ENCODE peak calls at places on chromosomes 11 and 22, in seven cellular contexts. L is dorsolateral prefrontal cortex, P is AG10803, I is fibroblast of mammary gland, W is BJ, E is MM.1S, F is mammary epithelial cell. G is an unnamed sample.

GRCh38 chr11:63680842-63681207 is 475 bp upstream of the RTN3 start:
- DNase-seq in L (peak), P (no peak), I (peak), W (no peak), E (no peak), F (peak), G (no peak)

GRCh38 chr11:91700854-91701253 is 523.8 kb upstream of the FAT3 start:
- DNase-seq in L (no peak), P (no peak), I (no peak), W (no peak), E (no peak), F (no peak), G (no peak)

GRCh38 chr22:46846154-46846831 is 83.8 kb downstream of the TBC1D22A start:
- DNase-seq in L (no peak), P (no peak), I (peak), W (no peak), E (no peak), F (peak), G (no peak)

GRCh38 chr11:74770456-74770855 is 21.8 kb downstream of the RNF169 start:
- DNase-seq in L (no peak), P (no peak), I (no peak), W (no peak), E (no peak), F (no peak), G (no peak)

GRCh38 chr11:95469268-95469667 is 238.3 kb upstream of the SESN3 start:
- DNase-seq in L (no peak), P (peak), I (peak), W (no peak), E (no peak), F (peak), G (no peak)

GRCh38 chr11:34944692-34945091 is 28.3 kb downstream of the PDHX start:
- DNase-seq in L (no peak), P (no peak), I (no peak), W (no peak), E (no peak), F (no peak), G (no peak)

GRCh38 chr11:19393941-19394340 is 153.2 kb upstream of the E2F8 start:
- DNase-seq in L (no peak), P (peak), I (peak), W (no peak), E (no peak), F (no peak), G (no peak)

GRCh38 chr11:69647349-69647748 is 6.4 kb downstream of the CCND1 start:
- DNase-seq in L (no peak), P (no peak), I (no peak), W (no peak), E (no peak), F (no peak), G (no peak)

GRCh38 chr11:118051611-118052461 is 25.0 kb upstream of the TMPRSS4 start:
- DNase-seq in L (no peak), P (no peak), I (no peak), W (no peak), E (peak), F (no peak), G (no peak)

GRCh38 chr11:73323464-73323863 is 15.4 kb downstream of the ARHGEF17 start:
- DNase-seq in L (no peak), P (peak), I (peak), W (no peak), E (no peak), F (no peak), G (no peak)

GRCh38 chr11:7977251-7977917 is 9.8 kb upstream of the EIF3F start:
- DNase-seq in L (no peak), P (peak), I (peak), W (peak), E (no peak), F (peak), G (no peak)

GRCh38 chr11:93807980-93808379 is 23.9 kb downstream of the MED17 start:
- DNase-seq in L (no peak), P (no peak), I (no peak), W (no peak), E (no peak), F (no peak), G (no peak)

GRCh38 chr11:76614471-76615183 is 55.9 kb downstream of the LRRC32 start:
- DNase-seq in L (peak), P (peak), I (peak), W (no peak), E (no peak), F (no peak), G (no peak)

GRCh38 chr11:132439711-132440300 is 1069.4 kb downstream of the NTM start:
- DNase-seq in L (no peak), P (peak), I (no peak), W (no peak), E (no peak), F (no peak), G (no peak)

GRCh38 chr22:23583836-23584235 is 3.7 kb upstream of the IGLL1 start:
- DNase-seq in L (no peak), P (no peak), I (no peak), W (no peak), E (no peak), F (no peak), G (no peak)

GRCh38 chr11:120170741-120171261 is 32.9 kb upstream of the TRIM29 start:
- DNase-seq in L (no peak), P (no peak), I (no peak), W (no peak), E (no peak), F (no peak), G (no peak)

GRCh38 chr22:36149464-36149863 is 11.1 kb downstream of the APOL3 start:
- DNase-seq in L (no peak), P (peak), I (peak), W (no peak), E (no peak), F (peak), G (no peak)

GRCh38 chr11:107017433-107018227 is 646 bp downstream of the GUCY1A2 start:
- DNase-seq in L (peak), P (peak), I (peak), W (no peak), E (peak), F (no peak), G (peak)

GRCh38 chr11:108204376-108204775 is 18.1 kb downstream of the NPAT start:
- DNase-seq in L (no peak), P (no peak), I (no peak), W (no peak), E (no peak), F (no peak), G (no peak)

GRCh38 chr11:71437879-71438278 is 10.3 kb downstream of the DHCR7 start:
- DNase-seq in L (no peak), P (no peak), I (no peak), W (no peak), E (no peak), F (no peak), G (no peak)

GRCh38 chr22:17846326-17846992 is 72.2 kb upstream of the BID start:
- DNase-seq in L (no peak), P (peak), I (peak), W (no peak), E (no peak), F (no peak), G (no peak)

GRCh38 chr11:9916480-9916879 is 252.6 kb downstream of the SWAP70 start:
- DNase-seq in L (no peak), P (no peak), I (no peak), W (no peak), E (no peak), F (no peak), G (no peak)

GRCh38 chr11:23540101-23540561 is 679.9 kb upstream of the CCDC179 start:
- DNase-seq in L (no peak), P (peak), I (peak), W (no peak), E (peak), F (peak), G (no peak)

GRCh38 chr11:70048279-70049024 is 29.7 kb upstream of the ANO1 start:
- DNase-seq in L (no peak), P (no peak), I (no peak), W (no peak), E (no peak), F (no peak), G (no peak)

GRCh38 chr22:37626144-37626543 is 13.3 kb upstream of the SH3BP1 start:
- DNase-seq in L (no peak), P (peak), I (peak), W (no peak), E (no peak), F (no peak), G (no peak)

GRCh38 chr11:31417357-31417756 is 47.7 kb downstream of the DNAJC24 start:
- DNase-seq in L (no peak), P (no peak), I (no peak), W (no peak), E (no peak), F (no peak), G (no peak)

GRCh38 chr11:27998552-27998951 is 109.4 kb downstream of the KIF18A start:
- DNase-seq in L (no peak), P (no peak), I (no peak), W (no peak), E (no peak), F (peak), G (no peak)

GRCh38 chr11:129589190-129589589 is 213.5 kb downstream of the BARX2 start:
- DNase-seq in L (no peak), P (no peak), I (no peak), W (no peak), E (no peak), F (no peak), G (no peak)

GRCh38 chr22:20096574-20097420 is 16.8 kb downstream of the DGCR8 start:
- DNase-seq in L (no peak), P (no peak), I (no peak), W (no peak), E (no peak), F (no peak), G (no peak)

GRCh38 chr11:78138694-78139421 is 568 bp downstream of the ALG8 start:
- DNase-seq in L (no peak), P (no peak), I (peak), W (no peak), E (peak), F (peak), G (no peak)

GRCh38 chr22:24423519-24424000 is 3.8 kb upstream of the ADORA2A start:
- DNase-seq in L (peak), P (no peak), I (no peak), W (no peak), E (peak), F (no peak), G (peak)

GRCh38 chr22:28435271-28435825 is 244.3 kb downstream of the TTC28 start:
- DNase-seq in L (no peak), P (no peak), I (no peak), W (no peak), E (no peak), F (peak), G (no peak)

GRCh38 chr11:107696140-107696539 is 15.7 kb downstream of the SLN start:
- DNase-seq in L (no peak), P (peak), I (peak), W (peak), E (no peak), F (peak), G (no peak)

GRCh38 chr11:15673408-15673811 is 558.7 kb downstream of the INSC start:
- DNase-seq in L (no peak), P (no peak), I (no peak), W (no peak), E (no peak), F (peak), G (no peak)

GRCh38 chr22:49976439-49977175 is 16.0 kb downstream of the PIM3 start:
- DNase-seq in L (peak), P (no peak), I (no peak), W (no peak), E (no peak), F (no peak), G (no peak)

GRCh38 chr11:73335204-73335923 is 27.3 kb downstream of the ARHGEF17 start:
- DNase-seq in L (peak), P (peak), I (peak), W (no peak), E (peak), F (peak), G (peak)

GRCh38 chr11:33208150-33208549 is 46.9 kb upstream of the CSTF3 start:
- DNase-seq in L (no peak), P (no peak), I (no peak), W (no peak), E (no peak), F (no peak), G (no peak)

GRCh38 chr22:35627267-35628041 is 10.3 kb upstream of the MB start:
- DNase-seq in L (peak), P (peak), I (peak), W (peak), E (peak), F (peak), G (no peak)

GRCh38 chr11:75760710-75761493 is 7.7 kb upstream of the DGAT2 start:
- DNase-seq in L (no peak), P (peak), I (peak), W (no peak), E (no peak), F (peak), G (no peak)

GRCh38 chr11:103091441-103091809 is 535 bp downstream of the DCUN1D5 start:
- DNase-seq in L (peak), P (no peak), I (peak), W (no peak), E (peak), F (peak), G (peak)

DNA sequence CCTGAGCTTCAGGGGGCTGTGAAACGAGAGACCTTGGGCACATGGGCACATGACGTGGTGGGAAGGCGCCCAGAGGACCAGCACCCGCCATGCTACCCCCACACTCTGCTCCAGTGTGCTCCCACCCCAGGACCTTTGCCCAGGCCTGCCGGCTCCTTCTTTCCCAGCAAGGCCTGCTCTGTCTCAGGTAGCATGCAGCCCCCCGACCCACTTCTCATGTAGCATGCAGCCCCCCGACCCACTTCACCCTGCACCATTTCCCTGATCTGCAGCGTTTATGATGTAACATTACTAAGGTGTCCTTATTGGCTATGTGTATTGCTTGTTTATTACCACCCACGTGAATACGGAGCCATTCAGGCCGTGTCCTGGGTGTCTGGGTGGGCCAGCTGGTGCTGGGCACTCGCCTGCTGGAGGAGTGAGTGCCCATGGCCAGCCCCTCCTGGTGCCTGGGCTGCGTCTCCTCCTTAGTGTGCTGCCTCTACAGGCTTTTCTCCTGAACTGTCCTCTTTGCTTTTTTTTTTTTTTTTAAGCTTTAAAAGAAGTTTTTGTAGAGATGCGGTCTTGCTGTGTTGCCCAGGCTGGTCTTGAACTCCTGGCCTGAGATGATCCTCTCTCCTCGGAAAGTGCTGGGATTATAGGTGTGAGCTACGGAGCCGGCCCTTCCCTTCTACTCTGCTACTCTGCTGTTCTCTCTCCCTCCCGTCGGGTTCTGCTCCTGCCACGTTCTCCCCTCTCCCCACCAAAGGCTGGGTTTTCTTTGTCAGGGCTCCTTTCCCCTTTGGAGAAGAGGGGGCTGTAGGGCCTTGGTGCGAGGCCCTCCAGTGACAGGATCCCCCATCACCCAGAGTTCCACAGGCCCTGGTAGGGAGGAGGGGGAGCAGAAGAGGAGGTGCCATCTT is 29.4 kb downstream of the LRP5 start:
- DNase-seq in L (no peak), P (no peak), I (no peak), W (no peak), E (no peak), F (no peak), G (no peak)
- TF ChIP-seq CTCF in L (no peak), P (peak), I (peak), W (no peak), E (no peak), F (peak), G (no peak)

DNA sequence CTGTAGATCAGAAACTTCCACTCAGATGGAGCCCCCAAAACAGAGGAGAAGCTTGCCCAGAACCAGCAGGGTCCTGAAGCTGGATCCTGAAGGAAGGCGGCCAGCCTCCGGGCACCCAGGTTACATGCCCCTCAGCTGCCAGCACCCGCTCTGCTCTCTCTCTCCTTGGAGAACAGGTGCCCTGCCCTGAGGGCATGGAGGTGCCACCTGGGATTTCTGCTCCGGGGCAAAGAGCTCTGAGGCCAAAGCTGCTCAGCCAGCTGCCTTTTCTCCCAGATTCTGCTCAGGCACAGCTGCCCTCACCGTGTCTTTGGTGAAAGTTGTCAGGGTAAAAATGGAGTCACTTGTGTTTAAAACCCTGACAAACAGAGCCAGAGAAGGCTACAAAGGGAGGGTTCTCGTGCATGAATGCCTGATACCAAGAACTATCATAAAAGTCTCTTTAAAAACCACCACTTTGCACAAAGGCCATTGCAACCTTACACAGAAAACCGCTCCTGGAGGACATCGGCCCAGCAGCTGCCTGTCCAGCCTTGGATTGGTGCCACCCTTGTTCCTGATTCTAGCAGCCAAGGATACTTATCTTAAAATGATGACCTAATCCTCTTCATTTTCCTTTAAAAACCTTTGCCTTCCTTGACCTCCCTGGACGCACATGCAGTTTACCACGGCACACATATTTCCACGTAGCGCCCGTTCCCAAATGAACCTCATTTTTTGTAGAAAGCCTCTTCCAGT is 140.0 kb downstream of the CACNA1I start:
- DNase-seq in L (no peak), P (no peak), I (no peak), W (no peak), E (no peak), F (no peak), G (no peak)
- TF ChIP-seq CTCF in L (no peak), P (no peak), I (no peak), W (no peak), E (no peak), F (no peak), G (no peak)

GRCh38 chr11:471468-472145 is 21.5 kb downstream of the PTDSS2 start:
- DNase-seq in L (no peak), P (no peak), I (no peak), W (no peak), E (no peak), F (no peak), G (no peak)

GRCh38 chr11:468493-468892 is 18.4 kb downstream of the PTDSS2 start:
- DNase-seq in L (no peak), P (no peak), I (no peak), W (no peak), E (no peak), F (no peak), G (no peak)

GRCh38 chr11:468036-468435 is 18.0 kb downstream of the PTDSS2 start:
- DNase-seq in L (no peak), P (no peak), I (no peak), W (no peak), E (no peak), F (no peak), G (no peak)

GRCh38 chr11:472272-472671 is 22.2 kb downstream of the PTDSS2 start:
- DNase-seq in L (no peak), P (no peak), I (no peak), W (no peak), E (no peak), F (no peak), G (no peak)

GRCh38 chr11:469684-470667 is 19.9 kb downstream of the PTDSS2 start:
- DNase-seq in L (peak), P (peak), I (peak), W (no peak), E (no peak), F (no peak), G (no peak)
- TF ChIP-seq CTCF in L (peak), P (peak), I (peak), W (peak), E (no peak), F (no peak), G (no peak)

DNA sequence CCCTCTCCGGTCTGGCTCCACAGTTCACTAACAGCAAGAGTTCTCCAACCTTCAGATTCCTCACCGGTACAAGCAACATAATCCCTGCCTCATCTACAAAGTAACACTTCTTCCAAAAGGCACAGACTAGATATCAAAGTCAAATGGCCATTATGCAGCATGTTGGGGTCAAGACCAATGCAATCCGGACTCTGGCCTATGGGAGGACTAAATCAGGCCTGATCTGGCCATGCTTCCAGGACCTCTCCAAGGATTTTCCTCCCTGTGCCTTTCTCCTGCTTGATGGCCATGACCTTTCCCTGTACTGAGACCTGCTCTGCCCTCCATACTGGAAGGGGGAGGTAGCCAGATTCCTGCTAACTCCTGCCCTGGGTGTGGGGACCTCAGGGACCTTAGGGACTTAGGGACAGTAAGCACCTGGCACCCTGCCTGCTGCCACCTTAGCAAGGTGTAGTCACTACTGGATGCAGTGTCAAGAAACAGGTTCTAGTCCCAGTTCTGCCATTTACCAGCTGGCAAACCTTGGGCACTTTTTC is 6.7 kb downstream of the TBC1D10A start:
- DNase-seq in L (no peak), P (no peak), I (no peak), W (no peak), E (no peak), F (no peak), G (no peak)
- TF ChIP-seq CTCF in L (no peak), P (no peak), I (no peak), W (no peak), E (no peak), F (no peak), G (no peak)

GRCh38 chr11:115005663-115006062 is 327.3 kb downstream of the NXPE2 start:
- DNase-seq in L (no peak), P (no peak), I (no peak), W (no peak), E (no peak), F (no peak), G (no peak)
- TF ChIP-seq CTCF in L (no peak), P (no peak), I (no peak), W (no peak), E (no peak), F (no peak), G (no peak)

GRCh38 chr11:83711035-83711630 is 425.0 kb upstream of the CCDC90B start:
- DNase-seq in L (no peak), P (no peak), I (peak), W (no peak), E (no peak), F (no peak), G (no peak)
- TF ChIP-seq CTCF in L (no peak), P (no peak), I (no peak), W (no peak), E (no peak), F (no peak), G (no peak)

DNA sequence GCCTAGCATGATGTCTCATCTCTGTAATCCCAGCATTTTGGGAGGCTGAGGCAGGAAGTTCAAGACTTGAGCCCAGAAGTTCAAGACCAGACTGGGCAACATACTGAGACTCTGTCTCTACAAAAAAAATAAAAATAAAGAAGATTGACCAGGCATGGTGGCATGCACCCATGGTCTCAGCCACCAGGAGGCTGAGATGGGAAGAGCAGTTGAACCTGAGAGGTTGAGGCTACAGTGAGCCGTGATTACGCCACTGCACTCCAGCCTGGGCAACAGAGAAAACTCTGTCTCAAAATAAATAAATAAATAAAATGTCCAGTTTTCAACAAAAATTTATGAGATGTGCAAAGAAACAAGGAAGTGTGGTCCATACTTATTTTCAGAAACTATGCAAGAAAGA is 28.3 kb downstream of the EFCAB6 start:
- DNase-seq in L (no peak), P (no peak), I (no peak), W (no peak), E (no peak), F (no peak), G (no peak)
- TF ChIP-seq CTCF in L (no peak), P (peak), I (peak), W (peak), E (no peak), F (no peak), G (no peak)

G was measured in activated B cell treated with CpG ODN at 0.5 μM for 24 hours.